ENCODE peak calls at places on chromosome 18, in five cellular contexts. V, K, M, E and R are unnamed samples.

GRCh38 chr18:3211236-3211992 is 8.4 kb downstream of the MYOM1 start:
- DNase-seq in V (no peak), K (no peak), M (no peak), E (peak; percentile 15), R (peak; percentile 33)

GRCh38 chr18:59239627-59240026 is 19.7 kb downstream of the GRP start:
- DNase-seq in V (no peak), K (no peak), M (no peak), E (no peak), R (no peak)

GRCh38 chr18:8139971-8140406 is 469.2 kb upstream of the RAB12 start:
- DNase-seq in V (no peak), K (peak; percentile 49), M (peak; percentile 28), E (no peak), R (no peak)

GRCh38 chr18:78786776-78787175 is 192.8 kb upstream of the SALL3 start:
- DNase-seq in V (no peak), K (no peak), M (no peak), E (no peak), R (no peak)

GRCh38 chr18:12233378-12233777 is 20.8 kb upstream of the CIDEA start:
- DNase-seq in V (no peak), K (no peak), M (no peak), E (peak; percentile 66), R (peak; percentile 30)

GRCh38 chr18:79942786-79943607 is 8.5 kb downstream of the SLC66A2 start:
- DNase-seq in V (no peak), K (no peak), M (no peak), E (no peak), R (no peak)

GRCh38 chr18:9053814-9054213 is 48.7 kb upstream of the NDUFV2 start:
- DNase-seq in V (no peak), K (no peak), M (no peak), E (no peak), R (no peak)

GRCh38 chr18:12038082-12038660 is 55.5 kb upstream of the ANKRD62 start:
- DNase-seq in V (no peak), K (no peak), M (no peak), E (peak; percentile 41), R (no peak)

GRCh38 chr18:62436636-62437519 is 85.9 kb upstream of the ZCCHC2 start:
- DNase-seq in V (no peak), K (peak; percentile 80), M (peak; percentile 83), E (peak; percentile 45), R (peak; percentile 94)

GRCh38 chr18:42268186-42268725 is 313.2 kb downstream of the PIK3C3 start:
- DNase-seq in V (no peak), K (no peak), M (no peak), E (peak; percentile 2), R (no peak)

GRCh38 chr18:5500158-5500939 is 43.4 kb downstream of the EPB41L3 start:
- DNase-seq in V (no peak), K (no peak), M (no peak), E (peak; percentile 21), R (no peak)

GRCh38 chr18:23437357-23438045 is 15.6 kb upstream of the RIOK3 start:
- DNase-seq in V (peak; percentile 12), K (peak; percentile 75), M (peak; percentile 56), E (peak; percentile 69), R (peak; percentile 63)

GRCh38 chr18:48904086-48904485 is 46.7 kb downstream of the SMAD7 start:
- DNase-seq in V (no peak), K (no peak), M (no peak), E (no peak), R (no peak)

DNA sequence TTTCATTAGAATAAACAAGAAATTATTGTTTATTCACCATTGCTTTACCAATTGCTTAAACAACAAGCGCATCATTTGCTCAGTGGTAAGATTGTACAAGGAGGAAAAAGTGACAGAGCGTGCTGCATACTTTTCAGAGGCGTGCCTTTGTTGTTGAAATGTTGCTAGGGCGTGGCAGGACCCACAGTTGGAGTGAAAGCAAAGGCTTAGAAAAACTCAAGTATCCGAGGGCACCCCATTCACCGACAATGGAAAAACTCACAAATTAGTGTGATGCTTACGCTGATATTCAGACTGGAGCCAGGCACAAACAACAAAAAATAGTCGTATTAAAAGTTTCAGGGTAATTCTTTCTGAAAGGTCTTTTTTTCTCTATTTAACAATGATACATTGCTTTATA is 37.6 kb upstream of the RTTN start:
- DNase-seq in V (no peak), K (no peak), M (peak; percentile 5), E (peak; percentile 60), R (peak; percentile 12)
- H3K4me3 ChIP-seq in V (no peak overlapping the region), K (no peak overlapping the region), M (no peak overlapping the region), E (no peak overlapping the region), R (no peak overlapping the region)

GRCh38 chr18:32669549-32670165 is 103.2 kb downstream of the KLHL14 start:
- DNase-seq in V (no peak), K (no peak), M (no peak), E (no peak), R (no peak)
- TF ChIP-seq CTCF in V (no peak), K (no peak), M (no peak), E (no peak), R (no peak)

GRCh38 chr18:45588831-45589558 is 26.3 kb upstream of the SLC14A2 start:
- DNase-seq in V (no peak), K (no peak), M (peak; percentile 78), E (peak; percentile 55), R (peak; percentile 78)

GRCh38 chr18:45590546-45590945 is 24.7 kb upstream of the SLC14A2 start:
- DNase-seq in V (no peak), K (no peak), M (no peak), E (no peak), R (no peak)

GRCh38 chr18:45590060-45590537 is 25.2 kb upstream of the SLC14A2 start:
- DNase-seq in V (no peak), K (no peak), M (peak; percentile 41), E (no peak), R (peak; percentile 88)

GRCh38 chr18:45588284-45588683 is 27.0 kb upstream of the SLC14A2 start:
- DNase-seq in V (no peak), K (no peak), M (peak; percentile 41), E (peak; percentile 68), R (peak; percentile 64)

GRCh38 chr18:45589559-45590041 is 25.7 kb upstream of the SLC14A2 start:
- DNase-seq in V (peak; percentile 55), K (no peak), M (peak; percentile 85), E (peak; percentile 93), R (peak; percentile 95)
- H3K4me3 ChIP-seq in V (no peak overlapping the region), K (no peak overlapping the region), M (peak overlapping the region; percentile 26), E (no peak overlapping the region), R (peak overlapping the region; percentile 26)

GRCh38 chr18:13800505-13801259 is 23.3 kb upstream of the MC5R start:
- DNase-seq in V (no peak), K (no peak), M (peak; percentile 27), E (peak; percentile 44), R (peak; percentile 31)
- TF ChIP-seq CTCF in V (peak; percentile 22), K (peak; percentile 28), M (peak; percentile 24), E (peak; percentile 33), R (peak; percentile 42)

DNA sequence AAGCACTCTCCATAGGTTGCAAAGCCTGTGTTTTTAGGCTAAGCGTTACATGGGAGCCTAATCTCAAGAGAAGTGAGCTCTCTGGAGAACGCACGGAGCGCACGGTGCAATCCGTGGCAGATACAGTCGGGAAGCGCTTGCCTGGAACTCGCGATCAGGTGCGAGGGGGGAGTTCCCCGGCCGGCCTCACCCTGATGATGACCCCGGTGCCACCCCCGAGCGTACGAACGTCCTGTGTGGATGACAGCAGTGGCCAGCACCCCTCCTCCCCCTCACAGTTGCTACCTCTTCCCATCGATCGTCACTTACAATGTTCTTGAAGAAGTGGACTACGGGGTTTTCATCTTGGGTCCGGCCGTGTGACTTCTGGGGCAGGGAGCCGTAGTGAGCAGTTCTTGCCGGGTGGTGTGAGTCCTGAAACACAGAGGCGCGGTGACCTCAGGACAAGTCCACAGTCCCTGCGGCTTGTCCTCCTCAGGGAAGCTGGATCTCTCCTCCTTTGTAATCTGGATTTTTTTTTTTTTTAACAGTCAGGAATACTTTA is 142.9 kb downstream of the MBP start:
- DNase-seq in V (no peak), K (no peak), M (no peak), E (no peak), R (no peak)
- H3K4me3 ChIP-seq in V (no peak overlapping the region), K (no peak overlapping the region), M (no peak overlapping the region), E (no peak overlapping the region), R (no peak overlapping the region)

GRCh38 chr18:25915907-25916306 is 174.5 kb downstream of the SS18 start:
- DNase-seq in V (no peak), K (no peak), M (no peak), E (no peak), R (no peak)
- TF ChIP-seq CTCF in V (no peak), K (no peak), M (no peak), E (peak; percentile 6), R (no peak)

DNA sequence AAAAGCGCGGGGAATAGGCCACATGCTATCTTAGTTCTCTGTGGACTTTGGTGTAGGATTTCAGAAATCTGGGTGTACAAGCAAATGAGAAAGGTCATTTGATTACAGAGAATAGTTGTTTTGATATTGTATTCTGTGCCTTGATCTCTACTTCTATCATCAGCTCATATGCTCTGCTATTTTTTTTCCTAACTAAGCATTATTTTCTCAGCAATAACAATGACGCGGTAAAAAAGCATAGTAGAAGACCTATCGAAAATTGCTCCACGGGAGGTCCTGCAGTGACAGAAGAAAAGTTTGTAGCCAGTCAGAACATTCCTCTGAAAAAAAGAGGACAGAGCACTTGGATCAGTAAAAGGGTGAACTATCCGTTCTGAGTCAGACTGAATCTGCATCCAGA is 2.8 kb upstream of the SETBP1 start:
- DNase-seq in V (no peak), K (no peak), M (no peak), E (no peak), R (no peak)
- H3K4me3 ChIP-seq in V (no peak overlapping the region), K (no peak overlapping the region), M (no peak overlapping the region), E (no peak overlapping the region), R (no peak overlapping the region)

DNA sequence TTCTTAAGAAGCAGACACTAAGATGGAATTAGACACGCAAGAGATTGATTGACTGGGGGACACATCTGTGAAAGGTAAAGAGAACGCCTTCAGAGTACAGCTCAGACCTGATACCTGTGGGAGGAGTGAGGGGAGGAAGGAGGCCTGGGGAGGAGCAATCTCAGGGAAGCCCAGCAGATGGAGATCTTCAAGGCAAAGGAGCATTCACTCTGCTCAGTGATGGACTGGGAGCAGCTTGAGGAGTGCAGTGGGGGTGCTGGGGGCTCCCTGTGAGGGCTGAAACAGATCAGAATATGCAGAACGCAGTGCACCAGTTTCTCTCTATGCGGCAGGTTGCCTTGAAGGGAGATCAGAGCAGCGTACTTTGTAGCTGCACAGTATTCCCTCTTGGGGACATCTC is 103.7 kb upstream of the ATP8B1 start:
- DNase-seq in V (no peak), K (no peak), M (no peak), E (no peak), R (no peak)
- TF ChIP-seq CTCF in V (peak; percentile 4), K (no peak), M (no peak), E (peak; percentile 22), R (no peak)